ENCODE peak calls at places on chromosomes 11 and 22, in seven cellular contexts. D, Y, N, M, L, T and R are unnamed samples.

GRCh38 chr11:67572747-67573419 is 10.7 kb upstream of the GSTP1 start:
- DNase-seq in D (no peak), Y (peak), N (no peak), M (peak), L (no peak), T (peak), R (no peak)

GRCh38 chr22:40414838-40415505 is 44.6 kb downstream of the SGSM3 start:
- DNase-seq in D (no peak), Y (no peak), N (no peak), M (peak), L (no peak), T (no peak), R (no peak)

GRCh38 chr11:121687961-121688566 is 235.3 kb upstream of the SORL1-AS1 start:
- DNase-seq in D (no peak), Y (no peak), N (no peak), M (no peak), L (no peak), T (no peak), R (no peak)

GRCh38 chr22:23100124-23100801 is 29.9 kb downstream of the GNAZ start:
- DNase-seq in D (no peak), Y (no peak), N (no peak), M (no peak), L (no peak), T (no peak), R (no peak)

GRCh38 chr22:38886333-38886732 is 14.3 kb upstream of the CBX6 start:
- DNase-seq in D (no peak), Y (no peak), N (no peak), M (no peak), L (no peak), T (no peak), R (no peak)

GRCh38 chr22:45548441-45548840 is 45.8 kb downstream of the FBLN1 start:
- DNase-seq in D (no peak), Y (no peak), N (no peak), M (no peak), L (no peak), T (no peak), R (no peak)

GRCh38 chr11:87529486-87529885 is 491.8 kb downstream of the TMEM135 start:
- DNase-seq in D (no peak), Y (no peak), N (no peak), M (no peak), L (no peak), T (no peak), R (no peak)

GRCh38 chr22:48415535-48415934 is 1412.1 kb downstream of the BRD1 start:
- DNase-seq in D (no peak), Y (no peak), N (no peak), M (no peak), L (no peak), T (no peak), R (no peak)

GRCh38 chr22:39498368-39498767 is 3.7 kb upstream of the MIEF1 start:
- DNase-seq in D (no peak), Y (no peak), N (no peak), M (no peak), L (no peak), T (no peak), R (no peak)

GRCh38 chr22:38238519-38239051 is 34.2 kb downstream of the TMEM184B start:
- DNase-seq in D (no peak), Y (no peak), N (no peak), M (no peak), L (no peak), T (no peak), R (no peak)

GRCh38 chr22:19612866-19613572 is 88.8 kb upstream of the CLDN5 start:
- DNase-seq in D (no peak), Y (no peak), N (no peak), M (no peak), L (no peak), T (no peak), R (no peak)

GRCh38 chr11:29657709-29658108 is 359.1 kb downstream of the KCNA4 start:
- DNase-seq in D (no peak), Y (no peak), N (no peak), M (no peak), L (no peak), T (no peak), R (no peak)

GRCh38 chr22:30984317-30984716 is 15.3 kb downstream of the TUG1 start:
- DNase-seq in D (no peak), Y (peak), N (no peak), M (no peak), L (no peak), T (no peak), R (no peak)

GRCh38 chr11:67272327-67273259 is 6.3 kb downstream of the GRK2 start:
- DNase-seq in D (no peak), Y (no peak), N (no peak), M (no peak), L (no peak), T (no peak), R (no peak)

GRCh38 chr11:19924321-19925115 is 211.9 kb downstream of the NAV2 start:
- DNase-seq in D (no peak), Y (no peak), N (no peak), M (no peak), L (no peak), T (no peak), R (no peak)

GRCh38 chr11:71086687-71087258 is 165.6 kb downstream of the SHANK2 start:
- DNase-seq in D (no peak), Y (peak), N (peak), M (peak), L (no peak), T (peak), R (no peak)

GRCh38 chr11:121035169-121035755 is 11.4 kb downstream of the TBCEL start:
- DNase-seq in D (no peak), Y (no peak), N (no peak), M (no peak), L (no peak), T (no peak), R (no peak)

GRCh38 chr11:10770626-10771254 is 19.7 kb downstream of the CTR9 start:
- DNase-seq in D (no peak), Y (peak), N (peak), M (peak), L (no peak), T (peak), R (no peak)

GRCh38 chr11:18540207-18541009 is 13.7 kb upstream of the TSG101 start:
- DNase-seq in D (no peak), Y (peak), N (no peak), M (peak), L (no peak), T (peak), R (no peak)

GRCh38 chr22:49096476-49096875 is 731.2 kb downstream of the BRD1 start:
- DNase-seq in D (no peak), Y (no peak), N (no peak), M (no peak), L (no peak), T (no peak), R (no peak)

GRCh38 chr22:33105501-33105911 is 47.3 kb upstream of the SYN3 start:
- DNase-seq in D (no peak), Y (no peak), N (no peak), M (no peak), L (no peak), T (no peak), R (no peak)

GRCh38 chr11:64990222-64990918 is 6.4 kb downstream of the BATF2 start:
- DNase-seq in D (no peak), Y (no peak), N (no peak), M (no peak), L (no peak), T (peak), R (no peak)

GRCh38 chr11:121688860-121689614 is 236.3 kb upstream of the SORL1-AS1 start:
- DNase-seq in D (no peak), Y (peak), N (no peak), M (no peak), L (no peak), T (no peak), R (no peak)

GRCh38 chr22:50701076-50701419 is 28.4 kb downstream of the SHANK3 start:
- DNase-seq in D (no peak), Y (peak), N (no peak), M (no peak), L (no peak), T (no peak), R (no peak)

GRCh38 chr22:31038686-31039085 is 42.4 kb upstream of the SMTN start:
- DNase-seq in D (no peak), Y (no peak), N (no peak), M (no peak), L (no peak), T (no peak), R (no peak)

GRCh38 chr11:492416-493226 is 14.4 kb downstream of the RNH1 start:
- DNase-seq in D (no peak), Y (no peak), N (peak), M (peak), L (peak), T (no peak), R (peak)
- TF ChIP-seq TAF1 in D (no peak), Y (no peak), N (no peak), M (no peak), L (no peak), T (no peak), R (no peak)

DNA sequence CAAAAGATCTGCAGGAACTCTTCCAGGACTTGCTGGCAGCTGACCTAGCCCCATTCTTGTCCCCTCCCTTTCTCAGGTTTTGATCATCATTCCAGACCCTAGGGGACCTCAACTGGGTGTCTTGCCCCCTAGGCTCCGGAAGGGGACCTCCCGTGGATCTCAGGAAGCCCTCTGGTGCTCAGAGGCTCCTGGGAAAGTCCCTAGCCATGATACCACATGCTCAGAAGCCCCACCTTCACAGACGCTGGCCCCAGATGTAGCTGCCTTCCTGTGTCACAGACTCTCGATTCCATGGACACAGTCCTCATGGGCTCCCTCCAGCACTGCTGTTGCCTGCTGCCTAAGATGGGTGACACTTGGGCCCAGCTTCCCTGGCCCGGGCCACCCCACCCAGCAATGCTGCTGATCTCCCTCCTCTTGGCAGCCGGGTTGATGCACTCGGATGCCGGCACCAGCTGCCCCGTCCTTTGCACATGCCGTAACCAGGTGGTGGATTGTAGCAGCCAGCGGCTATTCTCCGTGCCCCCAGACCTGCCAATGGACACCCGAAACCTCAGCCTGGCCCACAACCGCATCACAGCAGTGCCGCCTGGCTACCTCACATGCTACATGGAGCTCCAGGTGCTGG is at the start of gene LRRC55:
- DNase-seq in D (no peak), Y (no peak), N (no peak), M (no peak), L (no peak), T (no peak), R (no peak)
- TF ChIP-seq TAF1 in D (no peak), Y (no peak), N (no peak), M (no peak), L (no peak), T (no peak), R (no peak)

DNA sequence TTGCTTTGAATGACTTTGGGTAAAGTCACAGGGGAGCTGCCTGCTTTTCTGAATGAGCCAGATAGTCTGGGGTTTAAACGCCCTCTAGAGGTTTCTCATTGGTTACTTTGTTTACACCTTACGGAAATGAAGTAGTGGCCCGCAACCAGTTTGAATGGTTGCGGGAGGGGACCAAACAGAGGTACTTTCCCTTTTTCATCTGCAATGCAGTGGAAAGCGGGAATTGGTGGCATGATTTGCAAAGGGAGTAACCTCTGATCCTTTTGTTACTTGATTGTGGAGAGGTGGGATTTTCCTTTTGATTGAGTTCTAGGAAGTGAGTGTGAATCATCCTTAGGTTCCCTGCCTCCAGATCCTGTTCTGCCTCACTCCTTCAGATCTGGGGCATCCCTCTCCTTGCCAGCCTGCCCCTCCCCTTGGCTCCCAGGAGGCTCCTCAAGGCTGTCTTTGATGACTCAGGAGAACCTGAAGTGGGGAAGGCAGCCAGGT is 15.9 kb upstream of the GLYATL1 start:
- DNase-seq in D (no peak), Y (peak), N (peak), M (peak), L (no peak), T (peak), R (no peak)
- TF ChIP-seq TAF1 in D (no peak), Y (no peak), N (peak), M (no peak), L (no peak), T (no peak), R (no peak)

GRCh38 chr11:2924381-2924780 is 4.8 kb downstream of the PHLDA2 start:
- DNase-seq in D (no peak), Y (no peak), N (no peak), M (peak), L (no peak), T (no peak), R (no peak)
- TF ChIP-seq TAF1 in D (no peak), Y (no peak), N (no peak), M (no peak), L (no peak), T (no peak), R (no peak)

DNA sequence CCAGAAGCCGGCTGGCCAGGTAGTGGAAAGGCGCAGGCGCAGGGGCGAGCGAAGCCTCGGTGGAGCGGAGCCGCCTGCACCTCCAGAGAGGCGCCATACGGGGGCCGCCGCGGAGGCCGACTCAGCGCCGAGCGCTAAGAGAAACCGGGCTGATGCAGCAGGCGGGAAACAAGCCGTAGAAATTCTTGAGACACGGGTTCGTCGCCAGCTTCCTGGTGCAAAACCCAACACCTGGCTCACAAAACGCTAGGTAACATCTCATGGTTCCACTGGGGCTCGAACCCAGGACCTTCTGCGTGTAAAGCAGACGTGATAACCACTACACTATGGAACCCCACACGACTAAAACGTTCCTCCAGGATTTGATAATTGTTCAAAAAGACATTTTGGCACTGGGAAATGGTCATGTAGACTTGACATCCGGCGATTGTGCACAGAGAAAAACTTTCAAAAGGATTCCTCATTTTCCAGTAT is 39.1 kb downstream of the OR4D9 start:
- DNase-seq in D (peak), Y (peak), N (peak), M (peak), L (peak), T (peak), R (peak)
- TF ChIP-seq TAF1 in D (no peak), Y (no peak), N (peak), M (peak), L (no peak), T (peak), R (no peak)

GRCh38 chr11:13834463-13834862 is 128.1 kb upstream of the SPON1 start:
- DNase-seq in D (no peak), Y (no peak), N (peak), M (peak), L (no peak), T (peak), R (no peak)
- TF ChIP-seq TAF1 in D (no peak), Y (no peak), N (no peak), M (no peak), L (no peak), T (no peak), R (no peak)

GRCh38 chr22:24474649-24475048 is 20.5 kb upstream of the UPB1 start:
- DNase-seq in D (no peak), Y (no peak), N (no peak), M (no peak), L (no peak), T (no peak), R (no peak)

GRCh38 chr22:24471570-24471969 is 23.6 kb upstream of the UPB1 start:
- DNase-seq in D (no peak), Y (no peak), N (peak), M (no peak), L (no peak), T (no peak), R (no peak)

GRCh38 chr22:24473278-24473677 is 21.9 kb upstream of the UPB1 start:
- DNase-seq in D (no peak), Y (no peak), N (no peak), M (no peak), L (no peak), T (no peak), R (no peak)

GRCh38 chr22:24474221-24474620 is 20.9 kb upstream of the UPB1 start:
- DNase-seq in D (no peak), Y (peak), N (no peak), M (no peak), L (no peak), T (no peak), R (no peak)
- TF ChIP-seq TAF1 in D (no peak), Y (no peak), N (no peak), M (no peak), L (no peak), T (no peak), R (no peak)

GRCh38 chr22:47202819-47203553 is 440.5 kb downstream of the TBC1D22A start:
- DNase-seq in D (no peak), Y (no peak), N (peak), M (no peak), L (no peak), T (no peak), R (no peak)
- TF ChIP-seq TAF1 in D (no peak), Y (no peak), N (no peak), M (no peak), L (no peak), T (no peak), R (no peak)

GRCh38 chr11:117618956-117619355 is 178.1 kb downstream of the DSCAML1 start:
- DNase-seq in D (no peak), Y (no peak), N (peak), M (peak), L (no peak), T (no peak), R (no peak)
- TF ChIP-seq TAF1 in D (no peak), Y (no peak), N (no peak), M (no peak), L (no peak), T (no peak), R (no peak)

GRCh38 chr11:118198370-118198769 is 21.9 kb upstream of the SCN2B start:
- DNase-seq in D (no peak), Y (peak), N (peak), M (peak), L (peak), T (peak), R (peak)
- TF ChIP-seq TAF1 in D (no peak), Y (peak), N (no peak), M (no peak), L (no peak), T (no peak), R (no peak)